ENCODE peak calls at places on chromosomes 2 and 18, in seven cellular contexts. I is BJ, R is AG09319, U is retinal pigment epithelial cell, J is BE2C, T is endothelial cell, Z is sigmoid colon. B is an unnamed sample.

GRCh38 chr2:162002623-162003200 is 71.3 kb downstream of the DPP4 start:
- DNase-seq in I (no peak), R (no peak), U (no peak), J (no peak), T (no peak), Z (no peak), B (no peak)

GRCh38 chr2:2974982-2975381 is 402.6 kb downstream of the EIPR1 start:
- DNase-seq in I (no peak), R (no peak), U (no peak), J (no peak), T (no peak), Z (no peak), B (no peak)

GRCh38 chr2:26645792-26646191 is 4.6 kb upstream of the CIB4 start:
- DNase-seq in I (no peak), R (no peak), U (no peak), J (no peak), T (no peak), Z (no peak), B (no peak)

GRCh38 chr2:189267925-189268579 is 88.5 kb upstream of the COL5A2 start:
- DNase-seq in I (peak), R (no peak), U (no peak), J (no peak), T (no peak), Z (no peak), B (no peak)

GRCh38 chr18:63178526-63178880 is 141.1 kb downstream of the BCL2 start:
- DNase-seq in I (no peak), R (no peak), U (no peak), J (no peak), T (no peak), Z (peak), B (no peak)

GRCh38 chr2:51247252-51247651 is 215.3 kb upstream of the NRXN1 start:
- DNase-seq in I (no peak), R (no peak), U (no peak), J (no peak), T (no peak), Z (no peak), B (no peak)

GRCh38 chr2:171174075-171174474 is 13.4 kb upstream of the TLK1 start:
- DNase-seq in I (no peak), R (no peak), U (no peak), J (no peak), T (no peak), Z (no peak), B (no peak)

GRCh38 chr2:68193774-68194372 is 36.2 kb downstream of the PNO1 start:
- DNase-seq in I (peak), R (no peak), U (no peak), J (no peak), T (no peak), Z (no peak), B (no peak)

GRCh38 chr2:38465789-38466127 is 88.7 kb upstream of the ATL2 start:
- DNase-seq in I (no peak), R (no peak), U (no peak), J (peak), T (peak), Z (no peak), B (peak)

GRCh38 chr2:66446924-66447323 is 12.0 kb downstream of the MEIS1 start:
- DNase-seq in I (no peak), R (no peak), U (no peak), J (no peak), T (no peak), Z (no peak), B (no peak)

GRCh38 chr2:112187046-112187715 is 49.0 kb downstream of the FBLN7 start:
- DNase-seq in I (no peak), R (no peak), U (no peak), J (no peak), T (no peak), Z (no peak), B (no peak)

GRCh38 chr2:217848351-217848957 is 154.3 kb downstream of the TNS1 start:
- DNase-seq in I (no peak), R (no peak), U (no peak), J (no peak), T (no peak), Z (no peak), B (no peak)

GRCh38 chr2:60867848-60868247 is 13.5 kb upstream of the REL start:
- DNase-seq in I (no peak), R (no peak), U (no peak), J (no peak), T (no peak), Z (no peak), B (no peak)

GRCh38 chr2:65265090-65266045 is 37.7 kb downstream of the ACTR2 start:
- DNase-seq in I (peak), R (peak), U (peak), J (peak), T (no peak), Z (no peak), B (peak)

GRCh38 chr2:19319064-19319463 is 39.4 kb downstream of the OSR1 start:
- DNase-seq in I (no peak), R (no peak), U (no peak), J (no peak), T (no peak), Z (no peak), B (no peak)

GRCh38 chr18:46345181-46345465 is 240.9 kb downstream of the HAUS1 start:
- DNase-seq in I (no peak), R (no peak), U (no peak), J (no peak), T (no peak), Z (peak), B (no peak)

GRCh38 chr18:69636529-69637301 is 236.0 kb downstream of the DOK6 start:
- DNase-seq in I (no peak), R (no peak), U (no peak), J (peak), T (peak), Z (no peak), B (no peak)

GRCh38 chr2:177256026-177256425 is 8.5 kb downstream of the NFE2L2 start:
- DNase-seq in I (no peak), R (no peak), U (no peak), J (no peak), T (no peak), Z (no peak), B (no peak)

GRCh38 chr2:40371525-40372277 is 80.2 kb downstream of the SLC8A1 start:
- DNase-seq in I (peak), R (peak), U (no peak), J (peak), T (peak), Z (peak), B (no peak)

GRCh38 chr2:170323743-170324142 is 145.8 kb downstream of the MYO3B start:
- DNase-seq in I (no peak), R (no peak), U (no peak), J (no peak), T (no peak), Z (no peak), B (no peak)

GRCh38 chr2:20590704-20591515 is 60.0 kb downstream of the HS1BP3 start:
- DNase-seq in I (no peak), R (no peak), U (no peak), J (peak), T (no peak), Z (peak), B (no peak)

GRCh38 chr2:98348066-98348561 is 1.9 kb downstream of the CNGA3 start:
- DNase-seq in I (no peak), R (no peak), U (no peak), J (peak), T (peak), Z (no peak), B (no peak)

GRCh38 chr2:46010925-46011490 is 286.2 kb upstream of the EPAS1 start:
- DNase-seq in I (no peak), R (no peak), U (peak), J (no peak), T (no peak), Z (no peak), B (no peak)

GRCh38 chr2:68423966-68424650 is 43.0 kb downstream of the FBXO48 start:
- DNase-seq in I (no peak), R (no peak), U (no peak), J (no peak), T (no peak), Z (no peak), B (no peak)

GRCh38 chr18:10322408-10322807 is 132.0 kb upstream of the APCDD1 start:
- DNase-seq in I (no peak), R (no peak), U (no peak), J (no peak), T (no peak), Z (no peak), B (no peak)

GRCh38 chr2:205593891-205594290 is 88.4 kb upstream of the NRP2 start:
- DNase-seq in I (no peak), R (no peak), U (no peak), J (no peak), T (no peak), Z (no peak), B (no peak)

GRCh38 chr2:205590759-205591158 is 91.5 kb upstream of the NRP2 start:
- DNase-seq in I (peak), R (no peak), U (no peak), J (no peak), T (no peak), Z (no peak), B (no peak)

DNA sequence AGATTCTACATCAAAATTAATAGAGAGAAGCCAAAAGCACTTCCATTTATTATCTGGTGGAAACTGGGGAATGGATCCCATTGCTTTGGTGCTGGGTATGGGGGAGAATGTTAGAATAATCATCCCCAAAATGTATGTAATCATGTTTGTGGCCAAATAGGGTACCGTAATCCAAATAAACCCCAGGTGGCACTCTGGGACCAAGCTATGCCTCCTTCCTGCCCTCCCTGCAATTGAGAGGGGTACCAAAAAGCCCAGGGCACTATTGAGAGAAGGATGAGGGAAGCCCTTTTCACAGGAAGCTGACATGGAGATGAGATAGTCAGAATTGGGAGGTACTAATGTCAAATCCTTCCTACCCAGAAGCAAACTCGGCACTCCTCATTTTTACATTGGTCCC is 85.7 kb upstream of the NRP2 start:
- DNase-seq in I (no peak), R (no peak), U (no peak), J (no peak), T (no peak), Z (no peak), B (no peak)
- TF ChIP-seq CTCF in I (no peak), R (no peak), U (no peak), J (no peak), T (no peak), Z (no peak), B (no peak)

GRCh38 chr2:159558479-159558878 is 57.9 kb downstream of the BAZ2B start:
- DNase-seq in I (no peak), R (no peak), U (no peak), J (no peak), T (no peak), Z (no peak), B (no peak)

GRCh38 chr2:159561242-159561641 is 55.1 kb downstream of the BAZ2B start:
- DNase-seq in I (no peak), R (no peak), U (no peak), J (no peak), T (no peak), Z (no peak), B (no peak)

GRCh38 chr2:159555651-159556392 is 60.5 kb downstream of the BAZ2B start:
- DNase-seq in I (no peak), R (no peak), U (no peak), J (no peak), T (no peak), Z (no peak), B (no peak)

GRCh38 chr2:159559034-159559433 is 57.3 kb downstream of the BAZ2B start:
- DNase-seq in I (no peak), R (no peak), U (no peak), J (no peak), T (no peak), Z (no peak), B (no peak)

DNA sequence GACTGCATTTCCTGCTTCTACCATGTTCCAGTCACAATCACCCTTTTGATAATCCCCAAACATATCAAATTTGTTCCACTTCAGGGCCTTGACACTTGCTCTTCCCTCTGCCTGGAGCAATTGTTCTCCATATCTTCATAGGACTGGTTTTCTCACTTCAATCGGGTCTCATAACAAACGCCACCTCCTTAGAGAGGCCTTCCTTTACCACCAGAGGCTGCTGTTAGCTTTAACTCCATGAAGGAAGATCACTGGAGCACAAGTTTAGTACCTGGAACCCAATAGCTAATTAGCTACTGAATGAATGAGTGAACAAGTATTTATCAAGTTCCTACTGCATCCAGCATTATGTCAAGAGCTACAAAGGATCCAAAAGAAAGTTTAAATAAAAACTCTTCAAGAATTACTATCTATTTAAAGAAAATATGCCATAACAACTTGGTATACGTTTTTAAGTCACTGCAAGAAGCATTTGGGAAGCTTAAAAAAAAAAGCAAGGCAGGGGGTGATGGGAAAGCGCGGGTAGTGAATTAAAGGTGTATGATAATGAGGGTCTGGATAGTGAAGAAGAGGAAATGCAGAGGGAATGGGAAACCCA is 58.8 kb downstream of the BAZ2B start:
- DNase-seq in I (no peak), R (no peak), U (no peak), J (no peak), T (no peak), Z (no peak), B (peak)
- TF ChIP-seq CTCF in I (peak), R (peak), U (peak), J (peak), T (no peak), Z (peak), B (no peak)

GRCh38 chr2:16071865-16072637 is 131.7 kb downstream of the MYCN start:
- DNase-seq in I (no peak), R (no peak), U (no peak), J (peak), T (no peak), Z (no peak), B (no peak)

GRCh38 chr2:16071039-16071864 is 130.9 kb downstream of the MYCN start:
- DNase-seq in I (no peak), R (no peak), U (no peak), J (peak), T (no peak), Z (no peak), B (no peak)

GRCh38 chr2:16069663-16069932 is 129.2 kb downstream of the MYCN start:
- DNase-seq in I (no peak), R (no peak), U (no peak), J (peak), T (no peak), Z (no peak), B (peak)

GRCh38 chr2:16069933-16070647 is 129.7 kb downstream of the MYCN start:
- DNase-seq in I (no peak), R (no peak), U (no peak), J (peak), T (no peak), Z (no peak), B (peak)

DNA sequence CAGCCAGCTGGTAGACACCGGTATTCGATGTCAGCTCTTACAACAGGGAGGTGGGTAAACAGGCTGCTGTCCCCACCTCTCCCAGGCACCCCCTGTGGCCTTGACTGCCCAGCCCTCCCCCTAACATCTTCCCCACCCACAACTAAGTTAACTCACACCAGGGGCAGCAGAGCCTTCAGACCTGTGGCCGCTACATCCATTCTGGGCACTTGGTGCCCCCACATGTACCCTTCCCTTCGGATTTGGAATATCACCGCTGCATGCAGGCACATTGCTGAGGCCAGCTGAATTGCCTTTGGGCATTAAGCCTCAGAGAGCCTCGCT is 130.3 kb downstream of the MYCN start:
- DNase-seq in I (no peak), R (no peak), U (no peak), J (peak), T (no peak), Z (no peak), B (no peak)
- TF ChIP-seq CTCF in I (no peak), R (no peak), U (no peak), J (no peak), T (no peak), Z (no peak), B (no peak)

GRCh38 chr2:240664622-240665021 is 18.1 kb downstream of the AQP12B start:
- DNase-seq in I (no peak), R (no peak), U (no peak), J (no peak), T (no peak), Z (no peak), B (no peak)

GRCh38 chr2:240662681-240663080 is 20.0 kb downstream of the AQP12B start:
- DNase-seq in I (no peak), R (no peak), U (no peak), J (no peak), T (no peak), Z (no peak), B (no peak)

GRCh38 chr2:240663791-240664190 is 18.9 kb downstream of the AQP12B start:
- DNase-seq in I (no peak), R (no peak), U (no peak), J (no peak), T (no peak), Z (peak), B (no peak)
- TF ChIP-seq CTCF in I (no peak), R (no peak), U (peak), J (no peak), T (no peak), Z (no peak), B (no peak)

GRCh38 chr2:182097571-182097970 is 111.9 kb downstream of the PPP1R1C start:
- DNase-seq in I (no peak), R (no peak), U (no peak), J (no peak), T (no peak), Z (no peak), B (no peak)

GRCh38 chr2:182103531-182103930 is 117.9 kb downstream of the PPP1R1C start:
- DNase-seq in I (no peak), R (no peak), U (no peak), J (no peak), T (no peak), Z (no peak), B (no peak)

GRCh38 chr2:182098648-182099047 is 113.0 kb downstream of the PPP1R1C start:
- DNase-seq in I (no peak), R (no peak), U (no peak), J (no peak), T (no peak), Z (no peak), B (no peak)

DNA sequence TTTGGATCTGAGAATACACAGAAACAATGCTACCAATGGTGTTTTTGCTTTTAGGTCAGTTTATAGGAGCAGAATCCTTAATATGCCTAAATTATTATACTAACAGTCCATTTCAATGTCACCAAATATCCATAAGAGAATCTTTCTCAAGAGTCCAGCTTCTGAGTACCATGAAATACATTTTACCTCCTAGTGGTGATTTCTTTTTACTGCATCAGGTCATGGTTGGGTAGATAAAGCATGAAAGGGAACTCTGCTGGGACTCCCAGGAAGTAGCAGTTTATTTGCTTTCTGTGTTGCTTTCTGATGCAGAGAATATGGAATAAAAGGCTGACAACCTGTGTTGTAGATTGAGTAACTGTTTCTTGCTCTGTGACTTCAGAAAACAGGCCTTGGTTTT is 115.6 kb downstream of the PPP1R1C start:
- DNase-seq in I (no peak), R (no peak), U (no peak), J (no peak), T (no peak), Z (no peak), B (no peak)
- TF ChIP-seq CTCF in I (peak), R (no peak), U (peak), J (peak), T (no peak), Z (no peak), B (no peak)

GRCh38 chr2:190635781-190636180 is 13.1 kb upstream of the NAB1 start:
- DNase-seq in I (no peak), R (no peak), U (no peak), J (no peak), T (no peak), Z (no peak), B (peak)
- TF ChIP-seq CTCF in I (no peak), R (no peak), U (peak), J (peak), T (no peak), Z (no peak), B (peak)

DNA sequence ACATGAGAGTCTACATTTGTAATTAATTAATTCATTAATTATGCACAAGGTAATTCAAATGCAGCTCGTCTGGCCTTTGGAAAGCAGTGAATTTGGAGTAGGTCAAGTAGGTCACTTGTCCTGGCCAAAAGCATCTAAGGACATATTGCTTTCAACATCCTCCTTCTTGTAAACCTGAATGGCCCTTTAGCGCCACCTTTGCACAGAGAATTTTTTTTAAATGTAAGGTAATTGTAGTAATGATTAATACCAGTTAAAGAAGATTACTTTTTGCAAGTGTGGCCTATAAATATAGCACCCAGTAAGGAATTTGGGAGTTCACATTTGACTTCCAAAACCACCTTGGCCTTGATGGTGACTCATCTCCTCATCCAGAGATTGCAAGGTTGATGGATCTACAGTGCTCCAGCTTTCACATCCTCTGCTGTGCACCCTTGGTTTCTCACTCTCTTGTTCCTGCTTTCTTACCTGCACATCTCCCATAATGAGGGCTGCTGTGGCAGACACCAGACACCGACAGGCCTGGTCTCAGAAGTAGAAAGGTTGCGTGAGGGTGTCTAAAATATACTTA is 481.7 kb downstream of the TGIF1 start:
- DNase-seq in I (no peak), R (no peak), U (no peak), J (no peak), T (no peak), Z (no peak), B (no peak)
- TF ChIP-seq CTCF in I (no peak), R (no peak), U (no peak), J (no peak), T (no peak), Z (no peak), B (no peak)